ENCODE peak calls at places on chromosome 15, in four cellular contexts. One of them, this sample, is unnamed.

GRCh38 chr15:48358681-48359152 is 27.5 kb downstream of the DUT start:
- DNase-seq in GM20000: no peak
- DNase-seq in cardiac muscle cell: peak; percentile 38
- DNase-seq in AG04450: no peak
- DNase-seq in this sample: no peak

GRCh38 chr15:38072507-38073277 is 138.3 kb downstream of the TMCO5A start:
- DNase-seq in cardiac muscle cell: peak; percentile 91
- DNase-seq in AG04450: no peak
- DNase-seq in GM20000: peak; percentile 70
- DNase-seq in this sample: peak; percentile 87

GRCh38 chr15:90893175-90894090 is 9.1 kb downstream of the FES start:
- DNase-seq in cardiac muscle cell: no peak
- DNase-seq in AG04450: no peak
- DNase-seq in GM20000: no peak
- DNase-seq in this sample: no peak

GRCh38 chr15:92810418-92811138 is 89.5 kb upstream of the CHD2 start:
- DNase-seq in AG04450: no peak
- DNase-seq in cardiac muscle cell: peak; percentile 89
- DNase-seq in GM20000: peak; percentile 46
- DNase-seq in this sample: peak; percentile 36

GRCh38 chr15:31216210-31216911 is 110.3 kb upstream of the KLF13 start:
- DNase-seq in GM20000: peak; percentile 86
- DNase-seq in AG04450: no peak
- DNase-seq in cardiac muscle cell: peak; percentile 85
- DNase-seq in this sample: peak; percentile 41

GRCh38 chr15:38398134-38398533 is 55.8 kb upstream of the FAM98B start:
- DNase-seq in GM20000: no peak
- DNase-seq in cardiac muscle cell: peak; percentile 96
- DNase-seq in AG04450: peak; percentile 90
- DNase-seq in this sample: no peak

GRCh38 chr15:59280855-59281254 is 74.2 kb downstream of the LDHAL6B start:
- DNase-seq in AG04450: no peak
- DNase-seq in cardiac muscle cell: no peak
- DNase-seq in GM20000: no peak
- DNase-seq in this sample: no peak

GRCh38 chr15:52789601-52790165 is 453 bp downstream of the ONECUT1 start:
- DNase-seq in cardiac muscle cell: peak; percentile 36
- DNase-seq in GM20000: peak; percentile 67
- DNase-seq in AG04450: no peak
- DNase-seq in this sample: no peak

GRCh38 chr15:51323749-51324148 is 14.6 kb downstream of the CYP19A1 start:
- DNase-seq in cardiac muscle cell: no peak
- DNase-seq in AG04450: no peak
- DNase-seq in GM20000: no peak
- DNase-seq in this sample: no peak

GRCh38 chr15:70259030-70259424 is 161.3 kb upstream of the TLE3 start:
- DNase-seq in AG04450: peak; percentile 33
- DNase-seq in cardiac muscle cell: peak; percentile 76
- DNase-seq in GM20000: no peak
- DNase-seq in this sample: no peak

GRCh38 chr15:22873204-22873701 is 34.8 kb downstream of the NIPA2 start:
- DNase-seq in AG04450: peak; percentile 42
- DNase-seq in GM20000: no peak
- DNase-seq in cardiac muscle cell: peak; percentile 82
- DNase-seq in this sample: no peak

GRCh38 chr15:69557340-69558137 is 104.9 kb downstream of the RPLP1 start:
- DNase-seq in AG04450: peak; percentile 75
- DNase-seq in cardiac muscle cell: peak; percentile 93
- DNase-seq in GM20000: no peak
- DNase-seq in this sample: no peak

GRCh38 chr15:48625126-48625525 is 20.4 kb downstream of the FBN1 start:
- DNase-seq in cardiac muscle cell: peak; percentile 62
- DNase-seq in AG04450: no peak
- DNase-seq in GM20000: no peak
- DNase-seq in this sample: no peak

GRCh38 chr15:43920815-43921214 is 94.0 kb downstream of the WDR76 start:
- DNase-seq in cardiac muscle cell: no peak
- DNase-seq in GM20000: no peak
- DNase-seq in AG04450: no peak
- DNase-seq in this sample: no peak

GRCh38 chr15:78263351-78263781 is 996 bp upstream of the DNAJA4 start:
- DNase-seq in cardiac muscle cell: no peak
- DNase-seq in AG04450: no peak
- DNase-seq in GM20000: peak; percentile 50
- DNase-seq in this sample: no peak

GRCh38 chr15:74291101-74292071 is 55.3 kb downstream of the CCDC33 start:
- DNase-seq in GM20000: peak; percentile 87
- DNase-seq in AG04450: peak; percentile 21
- DNase-seq in cardiac muscle cell: peak; percentile 94
- DNase-seq in this sample: peak; percentile 98

GRCh38 chr15:79433610-79434009 is 1.5 kb downstream of the MINAR1 start:
- DNase-seq in AG04450: no peak
- DNase-seq in cardiac muscle cell: no peak
- DNase-seq in GM20000: peak; percentile 19
- DNase-seq in this sample: no peak

GRCh38 chr15:85771781-85772445 is 22.8 kb downstream of the KLHL25 start:
- DNase-seq in GM20000: no peak
- DNase-seq in AG04450: no peak
- DNase-seq in cardiac muscle cell: peak; percentile 84
- DNase-seq in this sample: no peak

GRCh38 chr15:39594056-39594763 is 13.3 kb downstream of the THBS1 start:
- DNase-seq in AG04450: no peak
- DNase-seq in GM20000: no peak
- DNase-seq in cardiac muscle cell: peak; percentile 19
- DNase-seq in this sample: no peak

GRCh38 chr15:25882466-25882865 is 19.3 kb upstream of the ATP10A start:
- DNase-seq in GM20000: no peak
- DNase-seq in AG04450: no peak
- DNase-seq in cardiac muscle cell: no peak
- DNase-seq in this sample: no peak

GRCh38 chr15:84816694-84817460 is at the start of gene ALPK3:
- DNase-seq in cardiac muscle cell: peak; percentile 17
- DNase-seq in GM20000: peak; percentile 61
- DNase-seq in AG04450: no peak
- DNase-seq in this sample: peak; percentile 27

GRCh38 chr15:91807122-91807521 is 46.4 kb upstream of the SLCO3A1 start:
- DNase-seq in AG04450: no peak
- DNase-seq in GM20000: no peak
- DNase-seq in cardiac muscle cell: no peak
- DNase-seq in this sample: no peak

GRCh38 chr15:66359740-66360139 is 3.3 kb upstream of the TIPIN start:
- DNase-seq in GM20000: peak; percentile 13
- DNase-seq in AG04450: no peak
- DNase-seq in cardiac muscle cell: no peak
- DNase-seq in this sample: no peak

GRCh38 chr15:52120488-52120887 is 7.9 kb upstream of the BCL2L10 start:
- DNase-seq in AG04450: no peak
- DNase-seq in GM20000: no peak
- DNase-seq in cardiac muscle cell: no peak
- DNase-seq in this sample: no peak

GRCh38 chr15:76964157-76964556 is 30.8 kb upstream of the PSTPIP1 start:
- DNase-seq in AG04450: no peak
- DNase-seq in cardiac muscle cell: peak; percentile 25
- DNase-seq in GM20000: no peak
- DNase-seq in this sample: no peak

GRCh38 chr15:64010719-64011118 is 35.6 kb downstream of the DAPK2 start:
- DNase-seq in AG04450: no peak
- DNase-seq in cardiac muscle cell: peak; percentile 79
- DNase-seq in GM20000: peak; percentile 75
- DNase-seq in this sample: no peak

GRCh38 chr15:82140859-82141258 is 95.0 kb upstream of the MEX3B start:
- DNase-seq in AG04450: no peak
- DNase-seq in cardiac muscle cell: no peak
- DNase-seq in GM20000: no peak
- DNase-seq in this sample: no peak

GRCh38 chr15:71577071-71577470 is 233.3 kb upstream of the NR2E3 start:
- DNase-seq in cardiac muscle cell: no peak
- DNase-seq in AG04450: no peak
- DNase-seq in GM20000: no peak
- DNase-seq in this sample: no peak

GRCh38 chr15:71571641-71572040 is 238.7 kb upstream of the NR2E3 start:
- DNase-seq in cardiac muscle cell: no peak
- DNase-seq in AG04450: no peak
- DNase-seq in GM20000: no peak
- DNase-seq in this sample: no peak

GRCh38 chr15:71572452-71573053 is 237.8 kb upstream of the NR2E3 start:
- DNase-seq in cardiac muscle cell: no peak
- DNase-seq in AG04450: no peak
- DNase-seq in GM20000: no peak
- DNase-seq in this sample: no peak

GRCh38 chr15:71573599-71573998 is 236.8 kb upstream of the NR2E3 start:
- DNase-seq in cardiac muscle cell: no peak
- DNase-seq in AG04450: no peak
- DNase-seq in GM20000: no peak
- DNase-seq in this sample: no peak

GRCh38 chr15:71575474-71576045 is 234.8 kb upstream of the NR2E3 start:
- DNase-seq in AG04450: no peak
- DNase-seq in cardiac muscle cell: peak; percentile 32
- DNase-seq in GM20000: no peak
- DNase-seq in this sample: no peak
- TF ChIP-seq CTCF in AG04450: peak; percentile 61
- TF ChIP-seq CTCF in cardiac muscle cell: peak; percentile 70
- TF ChIP-seq CTCF in GM20000: no peak
- TF ChIP-seq CTCF in this sample: peak; percentile 62

GRCh38 chr15:75729304-75730069 is 16.8 kb upstream of the CSPG4 start:
- DNase-seq in AG04450: no peak
- DNase-seq in cardiac muscle cell: no peak
- DNase-seq in GM20000: no peak
- DNase-seq in this sample: no peak

GRCh38 chr15:75732809-75733451 is 20.3 kb upstream of the CSPG4 start:
- DNase-seq in GM20000: peak; percentile 68
- DNase-seq in cardiac muscle cell: peak; percentile 76
- DNase-seq in AG04450: no peak
- DNase-seq in this sample: peak; percentile 89

GRCh38 chr15:75733761-75734651 is 21.4 kb upstream of the CSPG4 start:
- DNase-seq in GM20000: no peak
- DNase-seq in cardiac muscle cell: no peak
- DNase-seq in AG04450: no peak
- DNase-seq in this sample: no peak

GRCh38 chr15:75732206-75732808 is 19.7 kb upstream of the CSPG4 start:
- DNase-seq in cardiac muscle cell: no peak
- DNase-seq in AG04450: no peak
- DNase-seq in GM20000: no peak
- DNase-seq in this sample: no peak

DNA sequence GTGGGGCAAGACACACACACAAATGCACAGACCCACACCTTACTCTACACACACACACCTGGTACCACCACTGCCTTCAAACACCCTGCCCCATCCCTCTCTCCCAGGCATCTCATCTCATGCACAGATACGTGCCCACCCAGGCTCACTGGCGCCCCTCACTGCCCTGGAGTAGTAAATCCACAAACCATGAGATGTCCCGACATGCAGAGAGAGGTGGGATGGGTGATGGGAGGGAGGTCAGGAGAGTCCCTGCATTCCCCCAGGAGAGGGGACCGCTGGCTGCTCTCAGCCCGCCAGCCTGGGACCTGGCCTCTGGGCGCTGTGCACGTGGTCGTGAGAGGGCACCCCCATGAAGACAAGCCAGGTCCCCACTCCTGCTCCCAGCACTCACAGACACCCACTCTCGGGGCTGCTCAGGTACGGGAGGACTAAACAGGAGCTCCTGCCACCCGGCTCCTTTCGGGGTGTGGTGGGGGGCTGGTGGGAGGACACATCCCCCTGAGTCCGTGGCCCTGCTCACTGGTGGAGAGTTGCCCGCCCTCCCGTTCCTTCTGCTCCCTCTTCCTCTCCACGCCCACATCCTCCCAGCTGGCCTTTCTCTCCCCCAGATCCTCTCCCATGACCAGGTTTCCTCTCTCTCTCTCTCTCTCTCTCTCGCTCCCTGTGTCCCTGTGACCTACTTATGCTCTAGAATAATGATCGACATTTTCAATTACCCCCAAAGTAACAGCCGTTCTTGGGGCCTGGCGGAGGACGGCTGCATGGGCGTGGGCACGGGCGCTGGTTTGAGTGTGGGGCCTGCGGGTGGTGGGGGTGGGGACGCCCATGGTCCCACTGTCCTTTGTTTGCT is 18.8 kb upstream of the CSPG4 start:
- DNase-seq in GM20000: no peak
- DNase-seq in cardiac muscle cell: peak; percentile 80
- DNase-seq in AG04450: no peak
- DNase-seq in this sample: no peak
- TF ChIP-seq CTCF in GM20000: no peak
- TF ChIP-seq CTCF in cardiac muscle cell: peak; percentile 22
- TF ChIP-seq CTCF in AG04450: peak; percentile 7
- TF ChIP-seq CTCF in this sample: no peak

GRCh38 chr15:35545825-35546580 is at the start of gene DPH6:
- DNase-seq in cardiac muscle cell: peak; percentile 92
- DNase-seq in AG04450: peak; percentile 44
- DNase-seq in GM20000: peak; percentile 81
- DNase-seq in this sample: peak; percentile 71
- TF ChIP-seq CTCF in cardiac muscle cell: no peak
- TF ChIP-seq CTCF in AG04450: no peak
- TF ChIP-seq CTCF in GM20000: no peak
- TF ChIP-seq CTCF in this sample: no peak

GRCh38 chr15:99345242-99345641 is 94.0 kb downstream of the LRRC28 start:
- DNase-seq in GM20000: no peak
- DNase-seq in cardiac muscle cell: no peak
- DNase-seq in AG04450: no peak
- DNase-seq in this sample: no peak

GRCh38 chr15:99344639-99345038 is 93.4 kb downstream of the LRRC28 start:
- DNase-seq in cardiac muscle cell: no peak
- DNase-seq in GM20000: no peak
- DNase-seq in AG04450: no peak
- DNase-seq in this sample: no peak

GRCh38 chr15:99343208-99343607 is 91.9 kb downstream of the LRRC28 start:
- DNase-seq in AG04450: no peak
- DNase-seq in GM20000: no peak
- DNase-seq in cardiac muscle cell: no peak
- DNase-seq in this sample: no peak

GRCh38 chr15:99345832-99346462 is 94.7 kb downstream of the LRRC28 start:
- DNase-seq in GM20000: no peak
- DNase-seq in AG04450: no peak
- DNase-seq in cardiac muscle cell: no peak
- DNase-seq in this sample: no peak

DNA sequence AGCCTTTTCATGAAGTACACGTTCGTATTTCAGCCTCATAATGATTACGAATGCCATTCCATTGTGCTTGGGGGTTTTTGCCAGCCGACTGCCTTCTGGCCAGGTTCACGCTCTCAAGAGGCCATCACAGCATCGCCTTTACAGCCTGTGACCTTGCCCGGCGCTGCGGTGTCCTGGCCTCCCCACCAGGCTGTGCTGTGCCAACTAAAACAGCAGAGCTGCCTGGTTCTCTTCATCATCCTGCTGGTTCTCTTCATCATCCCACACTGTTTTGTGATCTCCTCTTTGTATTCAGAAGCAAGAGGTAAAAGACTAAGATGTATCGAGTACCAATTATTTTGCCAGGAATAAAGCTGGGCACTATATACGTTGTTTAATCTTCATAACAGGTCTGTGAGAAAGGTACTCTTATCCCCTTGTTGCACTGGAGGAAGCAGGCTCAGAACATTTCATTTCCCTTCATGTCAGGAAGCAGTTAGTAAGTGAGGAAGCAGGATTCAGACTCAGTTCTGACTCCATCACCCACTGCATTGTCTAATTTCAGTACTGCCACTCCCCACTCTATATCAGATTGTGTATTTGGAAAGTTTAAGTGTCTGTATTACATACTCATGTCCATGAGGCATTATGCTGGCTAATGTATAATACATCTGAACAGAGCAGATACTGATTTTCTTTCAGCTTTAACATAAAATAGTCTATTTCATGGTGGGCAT is 92.7 kb downstream of the LRRC28 start:
- DNase-seq in cardiac muscle cell: peak; percentile 9
- DNase-seq in GM20000: peak; percentile 8
- DNase-seq in AG04450: no peak
- DNase-seq in this sample: no peak
- TF ChIP-seq CTCF in cardiac muscle cell: peak; percentile 40
- TF ChIP-seq CTCF in GM20000: peak; percentile 7
- TF ChIP-seq CTCF in AG04450: peak; percentile 15
- TF ChIP-seq CTCF in this sample: peak; percentile 44